ENCODE peak calls at places on chromosomes 7 and 10, in five cellular contexts. J is PC-9; V is AG04449; G is OCI-LY7; L is CD8-positive, alpha-beta T cell. C is an unnamed sample.
A peak's percentile ranks its signal among the peaks of the same experiment; 100 is the strongest.

GRCh38 chr10:75643944-75644820 is 212.8 kb downstream of the LRMDA start:
- DNase-seq in G (no peak), J (no peak), V (no peak), L (no peak), C (no peak)

GRCh38 chr10:90394306-90394705 is 463.5 kb downstream of the HTR7 start:
- DNase-seq in G (no peak), L (no peak), J (no peak), V (no peak), C (no peak)

GRCh38 chr10:72337039-72337629 is 17.6 kb downstream of the DNAJB12 start:
- DNase-seq in J (peak; percentile 84), V (no peak), G (peak; percentile 67), L (no peak), C (peak; percentile 63)

GRCh38 chr10:80498039-80498832 is 39.5 kb upstream of the SH2D4B start:
- DNase-seq in L (no peak), G (no peak), V (no peak), J (no peak), C (no peak)

GRCh38 chr7:94295805-94296204 is 98.9 kb upstream of the COL1A2 start:
- DNase-seq in J (no peak), L (no peak), V (no peak), G (no peak), C (no peak)

GRCh38 chr7:134916428-134916883 is 69.9 kb upstream of the AGBL3 start:
- DNase-seq in V (no peak), G (no peak), L (no peak), J (no peak), C (no peak)

GRCh38 chr7:100719523-100720319 is 547 bp upstream of the EPO start:
- DNase-seq in G (no peak), L (no peak), V (no peak), J (peak; percentile 50), C (no peak)

GRCh38 chr10:52525761-52526160 is 211.7 kb downstream of the DKK1 start:
- DNase-seq in L (no peak), J (peak; percentile 20), V (peak; percentile 42), G (no peak), C (no peak)

GRCh38 chr7:46616636-46617035 is 695.6 kb upstream of the IGFBP3 start:
- DNase-seq in V (no peak), G (no peak), L (no peak), J (no peak), C (no peak)

DNA sequence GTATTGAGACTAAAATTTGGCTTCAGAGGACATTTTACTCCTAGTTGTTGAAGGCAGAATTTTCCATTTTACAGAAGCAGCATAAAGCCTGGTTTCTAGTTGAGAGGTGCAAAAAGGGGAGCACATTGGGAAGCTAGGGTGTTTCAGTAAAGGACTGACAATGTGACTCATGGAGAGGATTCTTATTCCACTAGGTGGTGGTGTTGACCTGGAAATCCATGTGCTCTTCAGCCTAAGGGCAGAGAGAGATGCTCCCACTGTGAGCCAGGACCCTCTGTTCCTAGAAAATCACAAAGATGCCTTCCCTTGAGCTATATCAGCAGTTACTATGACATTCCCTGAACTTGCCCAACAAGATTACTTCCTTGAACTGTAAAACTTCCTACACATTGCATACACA is 687.8 kb downstream of the IPMK start:
- DNase-seq in V (no peak), J (no peak), L (no peak), G (peak; percentile 8), C (peak; percentile 27)
- TF ChIP-seq CTCF in V (no peak), J (peak; percentile 62), L (no peak), G (peak; percentile 48), C (peak; percentile 27)

DNA sequence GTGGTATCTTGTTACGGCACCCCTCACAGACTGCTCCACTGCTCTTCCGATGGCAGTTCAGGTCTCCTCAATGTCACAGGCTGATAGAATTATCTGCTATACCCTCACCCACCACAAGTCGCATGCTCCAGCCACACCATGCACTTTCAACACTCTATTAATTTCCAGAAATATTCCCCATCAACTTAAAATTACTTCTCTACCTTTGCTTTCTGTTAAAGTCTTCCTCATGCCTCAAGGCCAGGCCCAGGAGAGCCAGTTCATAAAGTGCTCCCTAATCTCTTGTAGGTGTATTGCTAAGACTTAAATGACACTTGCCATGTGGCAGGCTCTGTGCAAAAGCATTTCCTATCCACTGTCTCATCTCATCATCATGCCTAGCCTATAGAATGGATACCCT is 105.9 kb upstream of the ARID5B start:
- DNase-seq in L (no peak), G (no peak), J (no peak), V (no peak), C (no peak)
- TF ChIP-seq CTCF in L (no peak), G (peak; percentile 56), J (peak; percentile 46), V (no peak), C (peak; percentile 22)

GRCh38 chr7:28076421-28077163 is 104.0 kb downstream of the JAZF1 start:
- DNase-seq in V (no peak), J (no peak), G (no peak), L (no peak), C (no peak)

GRCh38 chr7:28081016-28081415 is 99.6 kb downstream of the JAZF1 start:
- DNase-seq in J (no peak), G (no peak), L (no peak), V (no peak), C (no peak)

GRCh38 chr7:28077616-28078015 is 103.0 kb downstream of the JAZF1 start:
- DNase-seq in G (no peak), L (no peak), J (no peak), V (no peak), C (no peak)

GRCh38 chr7:28075674-28076358 is 104.8 kb downstream of the JAZF1 start:
- DNase-seq in G (no peak), V (no peak), J (no peak), L (no peak), C (no peak)

DNA sequence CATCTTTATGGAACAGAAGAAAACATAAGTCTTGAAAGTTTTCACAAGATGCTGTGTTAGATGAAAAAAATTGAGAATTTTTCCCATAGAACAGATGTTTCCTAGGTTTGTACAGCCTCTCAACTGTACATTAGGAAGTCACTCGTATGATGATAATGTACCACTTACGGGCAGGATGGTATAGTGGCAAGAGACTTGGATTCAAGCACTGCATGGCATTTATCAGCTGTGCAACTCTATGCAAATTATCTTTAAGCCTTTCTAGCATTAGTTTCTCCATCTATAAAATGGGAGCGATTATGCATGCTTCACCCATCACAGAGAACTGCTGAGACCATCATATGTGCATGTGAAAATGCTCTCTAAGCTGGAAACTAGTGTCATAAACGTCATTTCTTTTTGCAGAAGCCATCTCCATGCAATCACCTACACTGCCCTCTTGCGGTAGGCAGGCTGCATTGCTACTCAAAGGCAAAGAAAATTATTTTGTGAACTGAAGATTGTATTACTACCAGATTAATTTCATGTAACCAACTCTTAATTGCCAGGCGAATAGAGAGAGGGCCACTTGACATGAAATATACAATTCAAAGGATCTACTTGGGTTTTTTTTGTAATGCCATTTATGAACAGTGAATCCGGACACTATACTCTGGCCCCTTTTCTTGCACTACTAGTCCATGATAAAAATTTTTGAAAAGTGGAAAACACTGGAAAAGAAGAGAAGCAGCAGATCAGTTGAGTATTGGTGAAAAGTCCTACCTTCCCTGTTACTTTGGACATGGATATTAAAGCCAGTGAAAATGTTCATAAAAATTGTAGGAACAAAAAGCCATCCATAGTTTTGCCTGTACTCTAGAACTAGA is 102.3 kb downstream of the JAZF1 start:
- DNase-seq in L (peak; percentile 30), J (peak; percentile 47), V (no peak), G (peak; percentile 56), C (peak; percentile 52)
- TF ChIP-seq CTCF in L (peak; percentile 99), J (peak; percentile 99), V (peak; percentile 86), G (peak; percentile 100), C (peak; percentile 96)

GRCh38 chr7:1967512-1968396 is 265.0 kb downstream of the MAD1L1 start:
- DNase-seq in J (no peak), L (no peak), V (no peak), G (no peak), C (no peak)

GRCh38 chr7:1964556-1964912 is 268.2 kb downstream of the MAD1L1 start:
- DNase-seq in V (no peak), J (no peak), L (no peak), G (no peak), C (no peak)

GRCh38 chr7:1966631-1967200 is 266.0 kb downstream of the MAD1L1 start:
- DNase-seq in V (no peak), L (no peak), J (no peak), G (no peak), C (no peak)

GRCh38 chr7:1964913-1965578 is 267.7 kb downstream of the MAD1L1 start:
- DNase-seq in L (no peak), J (no peak), V (no peak), G (no peak), C (no peak)

GRCh38 chr7:1965579-1966294 is 267.0 kb downstream of the MAD1L1 start:
- DNase-seq in G (no peak), J (no peak), V (no peak), L (no peak), C (no peak)
- TF ChIP-seq CTCF in G (no peak), J (no peak), V (no peak), L (no peak), C (no peak)

GRCh38 chr10:97744405-97745035 is 7.6 kb downstream of the ZFYVE27 start:
- DNase-seq in L (no peak), J (no peak), G (no peak), V (no peak), C (no peak)
- TF ChIP-seq CTCF in L (no peak), J (no peak), G (no peak), V (no peak), C (no peak)

DNA sequence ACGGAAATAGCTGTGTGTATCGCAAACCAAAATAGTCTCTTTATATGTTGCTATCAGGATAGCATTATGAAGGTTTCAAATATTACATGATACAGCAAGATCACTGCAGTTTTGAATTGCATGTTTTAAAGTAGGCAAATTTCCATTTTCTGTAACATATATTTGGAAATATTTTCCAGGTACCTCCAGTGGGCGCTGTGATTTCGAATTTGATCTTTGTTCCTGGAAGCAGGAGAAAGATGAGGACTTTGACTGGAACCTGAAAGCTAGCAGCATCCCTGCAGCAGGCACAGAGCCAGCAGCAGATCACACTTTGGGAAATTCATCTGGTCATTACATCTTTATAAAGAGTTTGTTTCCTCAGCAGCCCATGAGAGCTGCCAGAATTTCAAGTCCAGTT is 299.0 kb downstream of the MALRD1 start:
- DNase-seq in J (no peak), V (no peak), G (no peak), L (no peak), C (no peak)
- TF ChIP-seq CTCF in J (peak; percentile 31), V (no peak), G (peak; percentile 30), L (no peak), C (no peak)

GRCh38 chr7:151599401-151600227 is 79.9 kb upstream of the RHEB start:
- DNase-seq in J (peak; percentile 69), L (no peak), V (peak; percentile 80), G (no peak), C (no peak)
- TF ChIP-seq CTCF in J (no peak), L (no peak), V (no peak), G (no peak), C (no peak)

GRCh38 chr7:89334785-89335184 is 539.2 kb upstream of the TEX47 start:
- DNase-seq in L (no peak), V (no peak), J (no peak), G (no peak), C (peak; percentile 15)
- TF ChIP-seq CTCF in L (no peak), V (no peak), J (no peak), G (no peak), C (no peak)

C was measured in GM12865.